ENCODE peak calls at places on chromosomes 7 and 10, in four cellular contexts. K, S, Z and R are unnamed samples.

GRCh38 chr10:126014309-126014708 is 117.9 kb downstream of the FANK1 start:
- DNase-seq in K (no peak), S (no peak), Z (no peak), R (no peak)

GRCh38 chr10:2981361-2981801 is 86.0 kb upstream of the PFKP start:
- DNase-seq in K (no peak), Z (no peak), S (no peak), R (no peak)

GRCh38 chr7:1458676-1459511 is at the start of gene MICALL2:
- DNase-seq in K (peak), S (peak), Z (no peak), R (no peak)

GRCh38 chr7:138338361-138338760 is 121.7 kb upstream of the TRIM24 start:
- DNase-seq in S (no peak), Z (no peak), K (no peak), R (no peak)

GRCh38 chr7:45646996-45647411 is 72.8 kb downstream of the ADCY1 start:
- DNase-seq in S (no peak), Z (no peak), K (no peak), R (no peak)

GRCh38 chr7:66500087-66500486 is 128.6 kb upstream of the KCTD7 start:
- DNase-seq in Z (no peak), K (peak), S (peak), R (no peak)

GRCh38 chr10:117346574-117346973 is 28.7 kb downstream of the PDZD8 start:
- DNase-seq in S (no peak), Z (peak), K (no peak), R (no peak)

GRCh38 chr7:47559306-47560220 is 22.3 kb downstream of the TNS3 start:
- DNase-seq in S (no peak), Z (no peak), K (no peak), R (no peak)

GRCh38 chr10:96509017-96509641 is 4.6 kb downstream of the TLL2 start:
- DNase-seq in S (no peak), K (no peak), Z (peak), R (no peak)

GRCh38 chr7:44154703-44155102 is 13.6 kb upstream of the MYL7 start:
- DNase-seq in Z (no peak), K (no peak), S (no peak), R (no peak)

GRCh38 chr7:38052786-38053185 is 125.3 kb upstream of the STARD3NL start:
- DNase-seq in K (no peak), Z (no peak), S (no peak), R (no peak)

GRCh38 chr7:28517206-28517605 is 104.9 kb downstream of the CREB5 start:
- DNase-seq in K (no peak), Z (no peak), S (no peak), R (no peak)

GRCh38 chr7:127337581-127337980 is 54.9 kb downstream of the ZNF800 start:
- DNase-seq in S (no peak), K (no peak), Z (no peak), R (no peak)

GRCh38 chr10:4307784-4308364 is 518.1 kb upstream of the AKR1E2 start:
- DNase-seq in Z (no peak), S (no peak), K (no peak), R (no peak)

GRCh38 chr10:14712991-14713422 is 61.7 kb downstream of the FAM107B start:
- DNase-seq in K (peak), Z (no peak), S (no peak), R (no peak)
- TF ChIP-seq CHD2 in K (no peak), Z (no peak), S (no peak), R (no peak)

DNA sequence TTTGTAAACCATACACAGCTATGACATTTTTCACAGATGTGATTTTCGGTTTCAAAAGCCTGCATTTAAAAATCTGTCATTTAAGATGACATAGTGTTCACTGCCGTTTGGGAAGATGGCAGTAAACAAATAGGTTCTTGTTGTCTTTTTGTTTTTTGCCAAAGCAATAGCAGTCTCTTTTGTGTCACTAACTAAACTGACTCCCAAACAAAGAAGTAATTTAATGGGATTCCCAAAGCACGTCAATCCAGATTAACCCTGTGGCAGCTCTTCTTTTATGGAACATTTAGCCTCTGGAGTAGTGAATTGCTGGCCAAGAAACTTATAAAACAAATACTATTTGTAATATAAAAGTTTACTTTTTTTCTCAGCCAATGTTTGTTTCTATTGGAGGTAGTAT is 697.7 kb downstream of the PHTF2 start:
- DNase-seq in S (no peak), Z (no peak), K (no peak), R (no peak)
- TF ChIP-seq ZNF274 in S (no peak), Z (no peak), K (no peak), R (no peak)

GRCh38 chr7:17289074-17289665 is 9.3 kb upstream of the AHR start:
- DNase-seq in K (no peak), Z (no peak), S (no peak), R (no peak)
- TF ChIP-seq CHD2 in K (no peak), Z (no peak), S (no peak), R (no peak)

DNA sequence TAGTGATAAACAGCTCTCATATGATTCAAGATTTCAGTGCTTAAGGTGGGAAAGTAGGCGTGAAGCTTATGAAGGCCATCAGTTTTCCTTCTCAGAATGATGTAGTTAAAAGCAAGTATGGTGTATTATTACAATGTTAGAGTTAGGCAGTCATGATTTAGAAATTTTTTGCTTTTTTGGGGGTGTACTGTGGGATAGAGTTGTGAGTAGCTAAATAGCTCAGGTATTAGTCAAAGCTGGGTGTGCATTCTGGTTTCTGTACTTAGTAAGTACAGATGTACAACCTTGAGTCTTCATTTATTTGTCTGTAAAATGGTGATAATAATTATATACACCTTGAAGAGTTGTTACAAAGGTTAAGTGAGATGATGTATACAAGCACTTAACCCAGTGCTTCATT is 52.2 kb downstream of the R3HCC1L start:
- DNase-seq in K (no peak), Z (no peak), S (no peak), R (no peak)
- TF ChIP-seq ZNF274 in K (no peak), Z (no peak), S (no peak), R (no peak)

DNA sequence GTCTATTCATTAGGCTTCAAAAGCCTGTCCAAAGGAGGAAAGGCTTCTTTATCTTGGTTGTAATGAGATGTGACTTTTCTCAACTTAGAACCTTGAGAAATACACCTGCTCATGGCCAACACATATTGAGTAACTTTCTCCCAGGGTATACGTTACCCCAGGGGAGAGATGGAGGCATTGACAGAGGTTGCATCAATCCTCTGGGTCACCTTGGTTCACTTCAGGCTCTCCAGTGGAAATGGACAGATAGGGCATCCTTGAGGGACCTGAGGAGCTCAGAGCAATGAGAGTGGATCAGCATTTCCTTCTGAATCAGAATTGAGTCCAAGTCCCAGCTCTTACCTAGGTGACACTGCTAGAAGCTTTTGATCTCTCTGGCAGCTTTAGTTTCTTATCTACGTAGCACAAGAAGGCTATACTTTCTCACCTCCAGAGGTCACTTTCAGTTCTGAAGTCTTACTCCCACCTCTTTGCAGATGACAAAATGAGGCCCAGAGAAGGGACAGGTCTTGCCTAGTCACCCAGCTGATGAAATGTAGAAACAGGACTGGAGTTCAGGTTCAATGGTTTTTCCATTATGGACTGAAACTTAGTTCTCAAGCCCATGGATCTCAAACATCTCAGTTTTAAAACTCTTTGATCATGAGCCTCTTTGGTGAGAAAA is 35.2 kb downstream of the PANK1 start:
- DNase-seq in K (peak), Z (no peak), S (peak), R (peak)
- TF ChIP-seq CHD2 in K (no peak), Z (no peak), S (no peak), R (no peak)

DNA sequence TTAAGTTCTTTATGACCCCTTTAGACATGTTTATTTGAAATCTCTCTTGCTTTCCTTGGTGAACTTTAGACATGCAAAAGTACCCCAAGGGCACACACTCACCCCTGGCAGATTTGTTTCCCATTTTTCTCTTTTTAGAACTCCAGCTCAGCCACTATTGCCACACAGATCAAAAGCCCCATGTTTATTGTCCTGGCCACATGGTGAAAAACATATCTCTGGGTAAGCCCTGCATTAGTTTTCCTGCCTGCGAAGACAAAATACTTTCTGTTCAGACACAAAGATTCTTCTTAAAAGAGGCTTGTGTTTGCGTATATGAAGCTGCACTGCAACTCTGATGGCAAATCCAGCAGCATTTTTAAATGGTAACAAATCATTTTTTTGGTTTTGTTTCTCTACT is 200.0 kb downstream of the POLR1F start:
- DNase-seq in Z (no peak), S (no peak), K (no peak), R (no peak)
- TF ChIP-seq ZNF274 in Z (no peak), S (no peak), K (no peak), R (no peak)